ENCODE peak calls at places on chromosomes 2 and 18, in five cellular contexts. D is NB4, T is ovary, V is AG04449, F is PC-3. B is an unnamed sample.

GRCh38 chr2:159030674-159031380 is 62.4 kb downstream of the TANC1 start:
- DNase-seq in D (peak), T (peak), V (no peak), F (peak), B (peak)

GRCh38 chr2:28713582-28714292 is 37.9 kb upstream of the PPP1CB start:
- DNase-seq in D (peak), T (no peak), V (no peak), F (peak), B (no peak)

GRCh38 chr2:172643142-172643541 is 87.3 kb downstream of the PDK1 start:
- DNase-seq in D (no peak), T (no peak), V (no peak), F (peak), B (no peak)

GRCh38 chr2:19048593-19049264 is 309.7 kb downstream of the OSR1 start:
- DNase-seq in D (no peak), T (peak), V (no peak), F (peak), B (no peak)

GRCh38 chr2:148594216-148594615 is 50.3 kb upstream of the EPC2 start:
- DNase-seq in D (no peak), T (no peak), V (no peak), F (no peak), B (no peak)

GRCh38 chr2:121330921-121331320 is 45.9 kb upstream of the TFCP2L1 start:
- DNase-seq in D (no peak), T (no peak), V (no peak), F (no peak), B (peak)

GRCh38 chr2:120747281-120747680 is 11.6 kb downstream of the GLI2 start:
- DNase-seq in D (no peak), T (no peak), V (no peak), F (no peak), B (peak)

GRCh38 chr2:240997856-240998705 is at the start of gene SNED1:
- DNase-seq in D (peak), T (peak), V (no peak), F (peak), B (peak)

GRCh38 chr2:109470121-109470921 is 143.4 kb downstream of the SEPTIN10 start:
- DNase-seq in D (peak), T (no peak), V (no peak), F (peak), B (no peak)

GRCh38 chr2:112151701-112152440 is 13.7 kb downstream of the FBLN7 start:
- DNase-seq in D (no peak), T (peak), V (no peak), F (no peak), B (peak)

GRCh38 chr18:76657428-76657827 is 162.4 kb upstream of the ZNF516 start:
- DNase-seq in D (peak), T (no peak), V (no peak), F (no peak), B (no peak)

DNA sequence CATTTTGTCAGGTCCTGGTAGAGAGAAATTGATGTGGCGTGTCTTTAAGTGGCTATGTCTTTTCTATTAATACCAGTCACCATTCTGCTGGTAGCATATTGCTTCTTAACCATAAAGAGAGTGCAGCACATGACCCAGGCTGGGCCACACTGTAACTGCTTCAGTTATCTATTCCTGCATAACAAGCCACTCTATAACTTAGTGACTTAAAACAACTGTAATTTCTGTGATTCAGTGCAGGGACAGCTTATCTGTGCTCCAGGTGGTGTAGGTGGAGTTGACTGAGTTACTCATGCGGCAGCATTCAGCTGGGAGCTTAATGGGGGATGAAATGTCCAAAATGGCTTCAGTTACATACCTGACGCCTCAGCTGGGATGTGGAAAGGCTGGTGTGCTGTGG is 742.4 kb downstream of the SATB2 start:
- DNase-seq in D (no peak), T (no peak), V (no peak), F (no peak), B (no peak)
- TF ChIP-seq CTCF in D (no peak), T (no peak), V (no peak), F (no peak), B (no peak)

GRCh38 chr18:79486356-79487197 is 90.8 kb downstream of the NFATC1 start:
- DNase-seq in D (no peak), T (peak), V (no peak), F (no peak), B (no peak)

GRCh38 chr18:79484661-79485621 is 89.2 kb downstream of the NFATC1 start:
- DNase-seq in D (no peak), T (peak), V (peak), F (no peak), B (no peak)

GRCh38 chr18:79483971-79484491 is 88.3 kb downstream of the NFATC1 start:
- DNase-seq in D (no peak), T (peak), V (no peak), F (no peak), B (no peak)

GRCh38 chr18:79487198-79488165 is 91.8 kb downstream of the NFATC1 start:
- DNase-seq in D (no peak), T (peak), V (no peak), F (no peak), B (no peak)

DNA sequence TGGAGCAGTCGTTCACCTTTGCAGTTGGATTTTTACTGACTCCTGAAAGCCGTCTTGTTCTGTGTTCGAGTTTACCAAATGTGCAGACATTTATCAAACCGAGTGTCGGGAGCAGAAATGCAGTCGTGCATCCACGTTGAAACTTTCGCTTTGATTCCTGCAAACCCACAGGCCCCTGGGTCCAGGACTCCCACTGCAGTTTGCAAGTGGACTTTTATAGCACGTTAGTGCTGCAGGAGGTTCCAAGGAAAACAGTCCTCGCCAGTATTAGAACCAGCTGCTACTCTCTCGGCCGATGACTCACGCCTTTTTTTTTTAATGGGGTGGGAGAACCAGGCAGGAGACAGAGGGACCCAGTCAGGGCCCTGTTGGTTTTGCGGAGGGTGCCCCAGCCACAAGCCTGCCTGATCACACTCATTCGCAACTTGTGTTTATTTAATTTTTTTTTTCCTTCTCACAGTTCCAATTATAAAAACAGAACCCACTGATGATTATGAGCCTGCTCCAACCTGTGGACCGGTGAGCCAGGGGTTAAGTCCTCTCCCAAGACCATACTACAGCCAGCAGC is 90.1 kb downstream of the NFATC1 start:
- DNase-seq in D (peak), T (peak), V (peak), F (peak), B (peak)
- H3K4me3 ChIP-seq in D (no peak), T (no peak), V (peak), F (no peak), B (peak)

GRCh38 chr2:235675678-235676535 is 182.1 kb downstream of the AGAP1 start:
- DNase-seq in D (no peak), T (no peak), V (no peak), F (peak), B (no peak)
- TF ChIP-seq CTCF in D (no peak), T (no peak), V (no peak), F (peak), B (no peak)

GRCh38 chr2:203240491-203240890 is 1.7 kb downstream of the CYP20A1 start:
- DNase-seq in D (no peak), T (no peak), V (no peak), F (no peak), B (no peak)
- H3K4me3 ChIP-seq in D (peak), T (peak), V (no peak), F (peak), B (peak)

GRCh38 chr2:105454801-105455485 is 56.1 kb upstream of the FHL2 start:
- DNase-seq in D (peak), T (peak), V (peak), F (peak), B (no peak)
- TF ChIP-seq CTCF in D (peak), T (no peak), V (peak), F (peak), B (no peak)

GRCh38 chr2:101473581-101473910 is 1.4 kb downstream of the RFX8 start:
- DNase-seq in D (no peak), T (no peak), V (no peak), F (no peak), B (no peak)
- H3K4me3 ChIP-seq in D (peak), T (peak), V (peak), F (peak), B (peak)

B was measured in ascending aorta.